ENCODE peak calls at places on chromosomes 11 and 22, in ten cellular contexts. One of them, this sample, is unnamed.
A peak's percentile ranks its signal among the peaks of the same experiment; 100 is the strongest.

GRCh38 chr11:64759722-64760719 is at the start of gene PYGM:
- DNase-seq in stomach: no peak
- DNase-seq in adipocyte: no peak
- DNase-seq in Caco-2: peak; percentile 43
- DNase-seq in prostate gland: no peak
- DNase-seq in hepatocyte: peak; percentile 66
- DNase-seq in mesenchymal stem cell: peak; percentile 63
- DNase-seq in sigmoid colon: peak; percentile 93
- DNase-seq in neuronal stem cell: peak; percentile 66
- DNase-seq in heart right ventricle: peak; percentile 90
- DNase-seq in this sample: no peak

GRCh38 chr11:29184939-29185890 is 831.6 kb downstream of the KCNA4 start:
- DNase-seq in stomach: no peak
- DNase-seq in adipocyte: peak; percentile 89
- DNase-seq in Caco-2: no peak
- DNase-seq in prostate gland: no peak
- DNase-seq in hepatocyte: no peak
- DNase-seq in mesenchymal stem cell: peak; percentile 93
- DNase-seq in sigmoid colon: no peak
- DNase-seq in neuronal stem cell: no peak
- DNase-seq in heart right ventricle: no peak
- DNase-seq in this sample: peak; percentile 71

GRCh38 chr11:128859563-128860441 is 7.3 kb downstream of the KCNJ1 start:
- DNase-seq in stomach: peak; percentile 84
- DNase-seq in adipocyte: no peak
- DNase-seq in Caco-2: peak; percentile 80
- DNase-seq in prostate gland: peak; percentile 19
- DNase-seq in hepatocyte: peak; percentile 84
- DNase-seq in mesenchymal stem cell: peak; percentile 62
- DNase-seq in sigmoid colon: no peak
- DNase-seq in neuronal stem cell: peak; percentile 69
- DNase-seq in heart right ventricle: peak; percentile 80
- DNase-seq in this sample: peak; percentile 52

GRCh38 chr11:13223112-13223511 is 54.5 kb upstream of the BMAL1 start:
- DNase-seq in stomach: no peak
- DNase-seq in adipocyte: no peak
- DNase-seq in Caco-2: no peak
- DNase-seq in prostate gland: no peak
- DNase-seq in hepatocyte: no peak
- DNase-seq in mesenchymal stem cell: no peak
- DNase-seq in sigmoid colon: no peak
- DNase-seq in neuronal stem cell: no peak
- DNase-seq in heart right ventricle: no peak
- DNase-seq in this sample: no peak

GRCh38 chr11:122165972-122166371 is 50.0 kb upstream of the BLID start:
- DNase-seq in stomach: no peak
- DNase-seq in adipocyte: peak; percentile 38
- DNase-seq in Caco-2: no peak
- DNase-seq in prostate gland: no peak
- DNase-seq in hepatocyte: no peak
- DNase-seq in mesenchymal stem cell: peak; percentile 46
- DNase-seq in sigmoid colon: no peak
- DNase-seq in neuronal stem cell: no peak
- DNase-seq in heart right ventricle: no peak
- DNase-seq in this sample: no peak

GRCh38 chr22:17988800-17989513 is 35.4 kb downstream of the MICAL3 start:
- DNase-seq in stomach: no peak
- DNase-seq in adipocyte: no peak
- DNase-seq in Caco-2: no peak
- DNase-seq in prostate gland: no peak
- DNase-seq in hepatocyte: no peak
- DNase-seq in mesenchymal stem cell: no peak
- DNase-seq in sigmoid colon: no peak
- DNase-seq in neuronal stem cell: no peak
- DNase-seq in heart right ventricle: no peak
- DNase-seq in this sample: no peak

GRCh38 chr11:69335461-69336386 is 41.8 kb downstream of the MYEOV start:
- DNase-seq in stomach: peak; percentile 16
- DNase-seq in adipocyte: no peak
- DNase-seq in Caco-2: no peak
- DNase-seq in prostate gland: no peak
- DNase-seq in hepatocyte: no peak
- DNase-seq in mesenchymal stem cell: no peak
- DNase-seq in sigmoid colon: no peak
- DNase-seq in neuronal stem cell: no peak
- DNase-seq in heart right ventricle: no peak
- DNase-seq in this sample: no peak

GRCh38 chr11:66579017-66579606 is 10.7 kb upstream of the CTSF start:
- DNase-seq in stomach: peak; percentile 84
- DNase-seq in adipocyte: peak; percentile 92
- DNase-seq in Caco-2: peak; percentile 85
- DNase-seq in prostate gland: peak; percentile 61
- DNase-seq in hepatocyte: peak; percentile 85
- DNase-seq in mesenchymal stem cell: peak; percentile 71
- DNase-seq in sigmoid colon: peak; percentile 89
- DNase-seq in neuronal stem cell: peak; percentile 64
- DNase-seq in heart right ventricle: peak; percentile 85
- DNase-seq in this sample: peak; percentile 56

GRCh38 chr22:32482708-32483107 is 8.1 kb downstream of the FBXO7 start:
- DNase-seq in stomach: no peak
- DNase-seq in adipocyte: no peak
- DNase-seq in Caco-2: no peak
- DNase-seq in prostate gland: no peak
- DNase-seq in hepatocyte: no peak
- DNase-seq in mesenchymal stem cell: no peak
- DNase-seq in sigmoid colon: no peak
- DNase-seq in neuronal stem cell: no peak
- DNase-seq in heart right ventricle: no peak
- DNase-seq in this sample: peak; percentile 71

GRCh38 chr11:119493712-119494111 is 70.7 kb upstream of the THY1 start:
- DNase-seq in stomach: peak; percentile 39
- DNase-seq in adipocyte: peak; percentile 54
- DNase-seq in Caco-2: peak; percentile 87
- DNase-seq in prostate gland: no peak
- DNase-seq in hepatocyte: peak; percentile 88
- DNase-seq in mesenchymal stem cell: peak; percentile 11
- DNase-seq in sigmoid colon: no peak
- DNase-seq in neuronal stem cell: peak; percentile 55
- DNase-seq in heart right ventricle: no peak
- DNase-seq in this sample: peak; percentile 41

GRCh38 chr22:17954200-17954859 is 70.0 kb downstream of the MICAL3 start:
- DNase-seq in stomach: no peak
- DNase-seq in adipocyte: no peak
- DNase-seq in Caco-2: peak; percentile 35
- DNase-seq in prostate gland: peak; percentile 25
- DNase-seq in hepatocyte: no peak
- DNase-seq in mesenchymal stem cell: no peak
- DNase-seq in sigmoid colon: peak; percentile 28
- DNase-seq in neuronal stem cell: no peak
- DNase-seq in heart right ventricle: no peak
- DNase-seq in this sample: no peak

GRCh38 chr11:91373497-91373896 is 851.1 kb upstream of the FAT3 start:
- DNase-seq in stomach: no peak
- DNase-seq in adipocyte: no peak
- DNase-seq in Caco-2: peak; percentile 10
- DNase-seq in prostate gland: no peak
- DNase-seq in hepatocyte: no peak
- DNase-seq in mesenchymal stem cell: no peak
- DNase-seq in sigmoid colon: no peak
- DNase-seq in neuronal stem cell: no peak
- DNase-seq in heart right ventricle: no peak
- DNase-seq in this sample: no peak

GRCh38 chr11:19730373-19730772 is 17.7 kb downstream of the NAV2 start:
- DNase-seq in stomach: no peak
- DNase-seq in adipocyte: no peak
- DNase-seq in Caco-2: no peak
- DNase-seq in prostate gland: no peak
- DNase-seq in hepatocyte: peak; percentile 30
- DNase-seq in mesenchymal stem cell: no peak
- DNase-seq in sigmoid colon: peak; percentile 91
- DNase-seq in neuronal stem cell: no peak
- DNase-seq in heart right ventricle: peak; percentile 51
- DNase-seq in this sample: no peak

GRCh38 chr22:45531944-45532631 is 29.4 kb downstream of the FBLN1 start:
- DNase-seq in stomach: no peak
- DNase-seq in adipocyte: no peak
- DNase-seq in Caco-2: no peak
- DNase-seq in prostate gland: no peak
- DNase-seq in hepatocyte: no peak
- DNase-seq in mesenchymal stem cell: no peak
- DNase-seq in sigmoid colon: no peak
- DNase-seq in neuronal stem cell: no peak
- DNase-seq in heart right ventricle: no peak
- DNase-seq in this sample: peak; percentile 81
- H3K36me3 ChIP-seq in stomach: no peaks in the 10 kb centered on the region
- H3K36me3 ChIP-seq in adipocyte: peaks cover 29% of the 10 kb centered on the region
- H3K36me3 ChIP-seq in Caco-2: peaks cover 2% of the 10 kb centered on the region
- H3K36me3 ChIP-seq in prostate gland: no peaks in the 10 kb centered on the region
- H3K36me3 ChIP-seq in hepatocyte: no peaks in the 10 kb centered on the region
- H3K36me3 ChIP-seq in mesenchymal stem cell: peaks cover 65% of the 10 kb centered on the region
- H3K36me3 ChIP-seq in sigmoid colon: no peaks in the 10 kb centered on the region
- H3K36me3 ChIP-seq in neuronal stem cell: peaks cover 94% of the 10 kb centered on the region
- H3K36me3 ChIP-seq in heart right ventricle: no peaks in the 10 kb centered on the region
- H3K36me3 ChIP-seq in this sample: no peaks in the 10 kb centered on the region

GRCh38 chr11:15114501-15115475 is at the start of gene INSC:
- DNase-seq in stomach: no peak
- DNase-seq in adipocyte: peak; percentile 52
- DNase-seq in Caco-2: no peak
- DNase-seq in prostate gland: no peak
- DNase-seq in hepatocyte: peak; percentile 65
- DNase-seq in mesenchymal stem cell: peak; percentile 68
- DNase-seq in sigmoid colon: no peak
- DNase-seq in neuronal stem cell: peak; percentile 29
- DNase-seq in heart right ventricle: peak; percentile 31
- DNase-seq in this sample: no peak
- H3K4me3 ChIP-seq in stomach: peak within 1 kb of the TSS; percentile 38
- H3K4me3 ChIP-seq in adipocyte: peak within 1 kb of the TSS; percentile 58
- H3K4me3 ChIP-seq in Caco-2: no peak within 1 kb of the TSS
- H3K4me3 ChIP-seq in prostate gland: peak within 1 kb of the TSS; percentile 9
- H3K4me3 ChIP-seq in hepatocyte: peak within 1 kb of the TSS; percentile 20
- H3K4me3 ChIP-seq in mesenchymal stem cell: peak within 1 kb of the TSS; percentile 60
- H3K4me3 ChIP-seq in sigmoid colon: peak within 1 kb of the TSS; percentile 25
- H3K4me3 ChIP-seq in neuronal stem cell: no peak within 1 kb of the TSS
- H3K4me3 ChIP-seq in heart right ventricle: peak within 1 kb of the TSS; percentile 45
- H3K4me3 ChIP-seq in this sample: peak within 1 kb of the TSS; percentile 11

DNA sequence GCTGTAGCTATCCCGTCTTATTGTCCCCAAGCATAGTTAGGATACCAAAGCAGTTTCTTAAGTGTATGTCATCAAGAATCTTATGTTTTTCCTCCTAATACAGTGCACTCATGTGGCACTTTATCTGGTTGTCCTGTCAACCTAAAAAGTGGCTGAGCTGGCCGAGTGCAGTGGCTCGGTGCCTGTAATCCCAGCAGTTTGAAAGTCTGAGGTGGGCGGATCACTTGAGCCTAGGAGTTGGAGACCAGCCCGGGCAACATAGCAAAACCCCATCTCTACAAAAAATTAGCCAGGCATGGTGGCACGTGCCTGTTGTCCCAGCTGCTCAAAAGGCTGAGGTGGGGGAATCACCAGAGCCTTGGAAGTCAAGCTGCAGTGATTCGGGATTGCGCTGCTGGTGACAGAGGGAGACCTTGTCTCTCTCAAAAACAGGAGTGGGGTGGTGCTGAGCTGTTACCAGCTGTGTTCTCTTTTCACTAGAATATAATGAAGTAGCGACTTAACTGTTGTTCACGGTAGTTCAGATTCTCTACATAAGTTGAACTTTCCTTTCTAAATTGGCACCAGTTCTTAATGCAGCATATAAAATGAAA is 48.1 kb downstream of the EP300 start:
- DNase-seq in stomach: no peak
- DNase-seq in adipocyte: no peak
- DNase-seq in Caco-2: no peak
- DNase-seq in prostate gland: no peak
- DNase-seq in hepatocyte: no peak
- DNase-seq in mesenchymal stem cell: no peak
- DNase-seq in sigmoid colon: no peak
- DNase-seq in neuronal stem cell: no peak
- DNase-seq in heart right ventricle: no peak
- DNase-seq in this sample: no peak
- H3K36me3 ChIP-seq in stomach: peaks cover 87% of the 10 kb centered on the region
- H3K36me3 ChIP-seq in adipocyte: peaks cover 94% of the 10 kb centered on the region
- H3K36me3 ChIP-seq in Caco-2: no peaks in the 10 kb centered on the region
- H3K36me3 ChIP-seq in prostate gland: peaks cover 12% of the 10 kb centered on the region
- H3K36me3 ChIP-seq in hepatocyte: peaks cover 8% of the 10 kb centered on the region
- H3K36me3 ChIP-seq in mesenchymal stem cell: peaks cover 52% of the 10 kb centered on the region
- H3K36me3 ChIP-seq in sigmoid colon: peaks cover 83% of the 10 kb centered on the region
- H3K36me3 ChIP-seq in neuronal stem cell: peaks cover 100% of the 10 kb centered on the region
- H3K36me3 ChIP-seq in heart right ventricle: peaks cover 58% of the 10 kb centered on the region
- H3K36me3 ChIP-seq in this sample: peaks cover 23% of the 10 kb centered on the region

DNA sequence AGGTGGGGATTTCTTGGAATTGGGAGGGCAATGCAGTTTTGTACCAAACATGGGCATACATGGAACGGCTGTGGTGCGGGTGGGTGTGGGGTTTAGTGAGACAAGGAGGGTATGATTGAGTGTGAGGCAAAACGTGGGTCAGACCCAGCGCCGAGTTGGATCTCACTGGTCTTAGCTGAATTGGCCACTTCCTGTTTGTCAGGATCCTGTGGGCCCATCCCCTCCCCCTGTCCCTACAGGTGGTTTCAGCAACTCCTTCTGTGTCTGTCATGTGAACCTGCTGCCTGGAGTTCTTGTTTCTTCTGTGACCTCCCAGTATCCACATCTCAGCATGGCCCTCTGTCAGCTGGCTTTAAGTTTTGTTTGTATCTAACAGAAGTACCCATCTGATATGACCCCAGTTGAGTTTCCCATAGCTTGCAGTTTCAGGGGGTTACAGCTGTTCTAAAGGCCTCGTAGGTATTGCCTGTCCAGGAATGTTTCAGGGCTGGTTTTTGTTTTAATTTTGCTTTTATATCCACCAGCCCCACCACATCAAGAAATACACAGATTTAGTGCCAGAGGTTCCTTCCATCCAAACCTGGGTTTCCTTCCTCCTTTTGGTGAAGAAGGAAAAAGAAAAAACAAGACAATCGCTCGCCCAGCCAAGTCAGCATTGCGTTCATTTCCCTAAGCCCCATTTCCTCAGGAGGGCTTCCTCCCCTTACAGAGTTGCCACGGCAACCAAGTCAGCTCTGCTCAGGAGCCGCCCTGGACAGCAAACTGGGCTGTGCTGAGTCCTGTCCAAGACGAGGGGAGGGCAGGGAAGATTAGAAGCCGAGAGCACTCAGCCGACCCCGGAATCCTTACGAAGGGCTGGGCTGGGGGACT is 6.1 kb downstream of the APOL1 start:
- DNase-seq in stomach: no peak
- DNase-seq in adipocyte: peak; percentile 40
- DNase-seq in Caco-2: no peak
- DNase-seq in prostate gland: no peak
- DNase-seq in hepatocyte: peak; percentile 51
- DNase-seq in mesenchymal stem cell: peak; percentile 61
- DNase-seq in sigmoid colon: peak; percentile 80
- DNase-seq in neuronal stem cell: peak; percentile 74
- DNase-seq in heart right ventricle: peak; percentile 46
- DNase-seq in this sample: no peak
- H3K4me3 ChIP-seq in stomach: no peak overlapping the region
- H3K4me3 ChIP-seq in adipocyte: no peak overlapping the region
- H3K4me3 ChIP-seq in Caco-2: no peak overlapping the region
- H3K4me3 ChIP-seq in prostate gland: no peak overlapping the region
- H3K4me3 ChIP-seq in hepatocyte: no peak overlapping the region
- H3K4me3 ChIP-seq in mesenchymal stem cell: no peak overlapping the region
- H3K4me3 ChIP-seq in sigmoid colon: no peak overlapping the region
- H3K4me3 ChIP-seq in neuronal stem cell: peak overlapping the region; percentile 31
- H3K4me3 ChIP-seq in heart right ventricle: no peak overlapping the region
- H3K4me3 ChIP-seq in this sample: no peak overlapping the region

This sample was measured in bronchial epithelial cell.